ENCODE peak calls at places on chromosomes 2 and 18, in five cellular contexts. One of them, this sample, is unnamed.

GRCh38 chr2:127218843-127219715 is 1.0 kb downstream of the CYP27C1 start:
- DNase-seq in Peyer's patch: no peak
- DNase-seq in mucosa of descending colon: no peak
- DNase-seq in BJ: no peak
- DNase-seq in CD8-positive, alpha-beta T cell: no peak
- DNase-seq in this sample: no peak

GRCh38 chr2:121502246-121502645 is 28.4 kb upstream of the RNU4ATAC start:
- DNase-seq in CD8-positive, alpha-beta T cell: no peak
- DNase-seq in BJ: peak
- DNase-seq in mucosa of descending colon: no peak
- DNase-seq in Peyer's patch: no peak
- DNase-seq in this sample: no peak

GRCh38 chr2:100786297-100786658 is 33.7 kb upstream of the NPAS2 start:
- DNase-seq in mucosa of descending colon: no peak
- DNase-seq in Peyer's patch: no peak
- DNase-seq in CD8-positive, alpha-beta T cell: no peak
- DNase-seq in BJ: peak
- DNase-seq in this sample: no peak

GRCh38 chr2:156947261-156947660 is 310.2 kb upstream of the GALNT5 start:
- DNase-seq in CD8-positive, alpha-beta T cell: no peak
- DNase-seq in mucosa of descending colon: no peak
- DNase-seq in Peyer's patch: no peak
- DNase-seq in BJ: no peak
- DNase-seq in this sample: no peak

GRCh38 chr2:82258151-82258550 is 1953.6 kb upstream of the LRRTM1 start:
- DNase-seq in BJ: no peak
- DNase-seq in mucosa of descending colon: no peak
- DNase-seq in CD8-positive, alpha-beta T cell: no peak
- DNase-seq in Peyer's patch: no peak
- DNase-seq in this sample: no peak

GRCh38 chr2:203664029-203664755 is 42.2 kb upstream of the CD28 start:
- DNase-seq in BJ: no peak
- DNase-seq in CD8-positive, alpha-beta T cell: no peak
- DNase-seq in Peyer's patch: no peak
- DNase-seq in mucosa of descending colon: no peak
- DNase-seq in this sample: no peak

GRCh38 chr2:226766352-226767055 is 33.1 kb downstream of the IRS1 start:
- DNase-seq in mucosa of descending colon: no peak
- DNase-seq in BJ: no peak
- DNase-seq in Peyer's patch: no peak
- DNase-seq in CD8-positive, alpha-beta T cell: no peak
- DNase-seq in this sample: no peak

GRCh38 chr2:11839916-11840315 is 93.5 kb downstream of the LPIN1 start:
- DNase-seq in CD8-positive, alpha-beta T cell: no peak
- DNase-seq in BJ: no peak
- DNase-seq in Peyer's patch: no peak
- DNase-seq in mucosa of descending colon: no peak
- DNase-seq in this sample: no peak

GRCh38 chr18:75044791-75045190 is 164.1 kb downstream of the PTGR3 start:
- DNase-seq in BJ: no peak
- DNase-seq in Peyer's patch: no peak
- DNase-seq in mucosa of descending colon: no peak
- DNase-seq in CD8-positive, alpha-beta T cell: no peak
- DNase-seq in this sample: no peak

GRCh38 chr18:23958036-23958435 is 56.5 kb upstream of the TTC39C start:
- DNase-seq in Peyer's patch: no peak
- DNase-seq in BJ: no peak
- DNase-seq in CD8-positive, alpha-beta T cell: no peak
- DNase-seq in mucosa of descending colon: peak
- DNase-seq in this sample: no peak

GRCh38 chr18:5546660-5547059 is 2.9 kb upstream of the EPB41L3 start:
- DNase-seq in mucosa of descending colon: no peak
- DNase-seq in CD8-positive, alpha-beta T cell: no peak
- DNase-seq in BJ: no peak
- DNase-seq in Peyer's patch: no peak
- DNase-seq in this sample: no peak

GRCh38 chr2:124590001-124590400 is 564.9 kb downstream of the CNTNAP5 start:
- DNase-seq in Peyer's patch: no peak
- DNase-seq in BJ: no peak
- DNase-seq in CD8-positive, alpha-beta T cell: no peak
- DNase-seq in mucosa of descending colon: no peak
- DNase-seq in this sample: no peak

GRCh38 chr2:219095406-219095940 is 34.8 kb upstream of the IHH start:
- DNase-seq in mucosa of descending colon: no peak
- DNase-seq in BJ: no peak
- DNase-seq in Peyer's patch: no peak
- DNase-seq in CD8-positive, alpha-beta T cell: no peak
- DNase-seq in this sample: no peak

GRCh38 chr2:112096098-112096497 is 41.0 kb downstream of the TMEM87B start:
- DNase-seq in BJ: no peak
- DNase-seq in CD8-positive, alpha-beta T cell: no peak
- DNase-seq in mucosa of descending colon: no peak
- DNase-seq in Peyer's patch: no peak
- DNase-seq in this sample: no peak

GRCh38 chr2:240557808-240558207 is at the start of gene ANKMY1:
- DNase-seq in BJ: no peak
- DNase-seq in mucosa of descending colon: peak
- DNase-seq in CD8-positive, alpha-beta T cell: no peak
- DNase-seq in Peyer's patch: peak
- DNase-seq in this sample: no peak

GRCh38 chr2:79210274-79210917 is 50.8 kb upstream of the REG3A start:
- DNase-seq in CD8-positive, alpha-beta T cell: no peak
- DNase-seq in Peyer's patch: no peak
- DNase-seq in mucosa of descending colon: no peak
- DNase-seq in BJ: no peak
- DNase-seq in this sample: no peak

GRCh38 chr2:238464389-238464788 is 37.7 kb downstream of the ASB1 start:
- DNase-seq in Peyer's patch: no peak
- DNase-seq in mucosa of descending colon: no peak
- DNase-seq in BJ: no peak
- DNase-seq in CD8-positive, alpha-beta T cell: no peak
- DNase-seq in this sample: no peak

GRCh38 chr2:198326431-198326830 is 522.0 kb downstream of the PLCL1 start:
- DNase-seq in CD8-positive, alpha-beta T cell: no peak
- DNase-seq in mucosa of descending colon: no peak
- DNase-seq in Peyer's patch: no peak
- DNase-seq in BJ: no peak
- DNase-seq in this sample: peak

GRCh38 chr2:74528600-74529356 is 728 bp downstream of the AUP1 start:
- DNase-seq in CD8-positive, alpha-beta T cell: no peak
- DNase-seq in mucosa of descending colon: peak
- DNase-seq in Peyer's patch: no peak
- DNase-seq in BJ: no peak
- DNase-seq in this sample: no peak

GRCh38 chr2:8027387-8027786 is 654.5 kb upstream of the ID2 start:
- DNase-seq in CD8-positive, alpha-beta T cell: no peak
- DNase-seq in Peyer's patch: no peak
- DNase-seq in BJ: no peak
- DNase-seq in mucosa of descending colon: no peak
- DNase-seq in this sample: no peak

GRCh38 chr2:191178806-191179514 is 28.2 kb upstream of the STAT4 start:
- DNase-seq in BJ: peak
- DNase-seq in mucosa of descending colon: no peak
- DNase-seq in Peyer's patch: no peak
- DNase-seq in CD8-positive, alpha-beta T cell: no peak
- DNase-seq in this sample: no peak

GRCh38 chr18:44537521-44537920 is 143.2 kb upstream of the SETBP1 start:
- DNase-seq in Peyer's patch: no peak
- DNase-seq in mucosa of descending colon: no peak
- DNase-seq in BJ: peak
- DNase-seq in CD8-positive, alpha-beta T cell: no peak
- DNase-seq in this sample: no peak

GRCh38 chr18:55588876-55589595 is 1.0 kb upstream of the TCF4 start:
- DNase-seq in Peyer's patch: no peak
- DNase-seq in CD8-positive, alpha-beta T cell: no peak
- DNase-seq in mucosa of descending colon: no peak
- DNase-seq in BJ: no peak
- DNase-seq in this sample: no peak

GRCh38 chr2:181790716-181791649 is 100.5 kb upstream of the ITPRID2 start:
- DNase-seq in mucosa of descending colon: no peak
- DNase-seq in BJ: peak
- DNase-seq in CD8-positive, alpha-beta T cell: no peak
- DNase-seq in Peyer's patch: no peak
- DNase-seq in this sample: peak

GRCh38 chr2:232689152-232689910 is 7.8 kb upstream of the GIGYF2 start:
- DNase-seq in CD8-positive, alpha-beta T cell: no peak
- DNase-seq in BJ: peak
- DNase-seq in mucosa of descending colon: no peak
- DNase-seq in Peyer's patch: no peak
- DNase-seq in this sample: no peak

GRCh38 chr2:147623328-147623727 is 221.5 kb upstream of the ACVR2A start:
- DNase-seq in Peyer's patch: no peak
- DNase-seq in mucosa of descending colon: no peak
- DNase-seq in CD8-positive, alpha-beta T cell: no peak
- DNase-seq in BJ: no peak
- DNase-seq in this sample: peak

GRCh38 chr18:58863539-58864145 is 1.0 kb upstream of the ZNF532 start:
- DNase-seq in mucosa of descending colon: peak
- DNase-seq in Peyer's patch: peak
- DNase-seq in CD8-positive, alpha-beta T cell: no peak
- DNase-seq in BJ: no peak
- DNase-seq in this sample: no peak

GRCh38 chr18:58865009-58865345 is 300 bp downstream of the ZNF532 start:
- DNase-seq in mucosa of descending colon: no peak
- DNase-seq in BJ: no peak
- DNase-seq in Peyer's patch: no peak
- DNase-seq in CD8-positive, alpha-beta T cell: no peak
- DNase-seq in this sample: no peak

GRCh38 chr18:58867281-58867961 is 2.7 kb downstream of the ZNF532 start:
- DNase-seq in CD8-positive, alpha-beta T cell: no peak
- DNase-seq in mucosa of descending colon: no peak
- DNase-seq in Peyer's patch: no peak
- DNase-seq in BJ: no peak
- DNase-seq in this sample: no peak

GRCh38 chr18:58866261-58867232 is 1.9 kb downstream of the ZNF532 start:
- DNase-seq in BJ: no peak
- DNase-seq in CD8-positive, alpha-beta T cell: no peak
- DNase-seq in mucosa of descending colon: no peak
- DNase-seq in Peyer's patch: no peak
- DNase-seq in this sample: no peak

DNA sequence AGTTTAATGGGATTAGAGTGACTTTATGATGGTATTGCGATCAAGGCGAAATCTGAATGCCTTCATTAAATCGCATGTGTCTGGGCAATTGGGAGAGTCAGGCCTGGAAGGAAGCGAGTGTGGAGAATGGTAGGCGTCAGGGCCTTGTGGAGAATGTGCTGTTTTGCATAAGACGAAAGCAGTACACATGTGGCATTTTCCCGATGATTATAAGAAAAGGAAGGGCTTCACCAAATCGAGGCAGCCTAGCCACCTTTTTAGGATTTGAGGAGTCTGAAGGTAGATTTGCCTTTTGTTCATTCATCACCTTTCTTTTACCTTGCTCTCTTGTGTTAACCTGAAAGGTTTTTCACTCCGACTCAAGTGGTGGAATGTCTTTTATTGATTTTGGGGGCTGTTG is 1.0 kb downstream of the ZNF532 start:
- DNase-seq in BJ: no peak
- DNase-seq in Peyer's patch: no peak
- DNase-seq in mucosa of descending colon: no peak
- DNase-seq in CD8-positive, alpha-beta T cell: no peak
- DNase-seq in this sample: no peak
- H3K4me3 ChIP-seq in BJ: peak
- H3K4me3 ChIP-seq in Peyer's patch: no peak
- H3K4me3 ChIP-seq in mucosa of descending colon: no peak
- H3K4me3 ChIP-seq in CD8-positive, alpha-beta T cell: no peak
- H3K4me3 ChIP-seq in this sample: no peak

GRCh38 chr18:2847341-2848144 is 737 bp downstream of the EMILIN2 start:
- DNase-seq in Peyer's patch: no peak
- DNase-seq in CD8-positive, alpha-beta T cell: no peak
- DNase-seq in BJ: no peak
- DNase-seq in mucosa of descending colon: peak
- DNase-seq in this sample: no peak

GRCh38 chr18:2846638-2847340 is at the start of gene EMILIN2:
- DNase-seq in CD8-positive, alpha-beta T cell: peak
- DNase-seq in mucosa of descending colon: peak
- DNase-seq in Peyer's patch: peak
- DNase-seq in BJ: no peak
- DNase-seq in this sample: no peak

GRCh38 chr18:2848145-2848878 is 1.5 kb downstream of the EMILIN2 start:
- DNase-seq in mucosa of descending colon: no peak
- DNase-seq in BJ: no peak
- DNase-seq in Peyer's patch: no peak
- DNase-seq in CD8-positive, alpha-beta T cell: no peak
- DNase-seq in this sample: no peak

GRCh38 chr18:2850816-2851215 is 4.0 kb downstream of the EMILIN2 start:
- DNase-seq in CD8-positive, alpha-beta T cell: no peak
- DNase-seq in mucosa of descending colon: no peak
- DNase-seq in BJ: no peak
- DNase-seq in Peyer's patch: no peak
- DNase-seq in this sample: no peak

DNA sequence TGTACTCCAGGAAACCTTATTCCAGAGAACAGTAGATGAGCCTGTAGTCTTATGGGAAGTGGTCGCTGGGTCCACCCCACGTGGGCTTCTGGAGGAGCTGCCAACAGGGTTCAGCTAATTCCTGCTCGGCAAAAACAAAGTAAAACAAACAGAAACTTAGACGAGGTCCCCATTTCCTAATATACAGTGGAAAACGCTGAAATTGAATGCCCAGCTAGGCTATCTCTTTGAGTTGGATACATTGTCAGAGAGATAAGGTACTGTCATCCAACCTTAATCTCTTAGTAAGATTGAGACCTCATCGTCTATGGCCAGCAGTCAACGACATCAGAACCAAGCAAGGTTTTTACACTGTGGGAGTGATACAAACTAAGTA is 2.1 kb downstream of the EMILIN2 start:
- DNase-seq in BJ: no peak
- DNase-seq in CD8-positive, alpha-beta T cell: no peak
- DNase-seq in Peyer's patch: no peak
- DNase-seq in mucosa of descending colon: no peak
- DNase-seq in this sample: no peak
- H3K4me3 ChIP-seq in BJ: no peak
- H3K4me3 ChIP-seq in CD8-positive, alpha-beta T cell: no peak
- H3K4me3 ChIP-seq in Peyer's patch: no peak
- H3K4me3 ChIP-seq in mucosa of descending colon: no peak
- H3K4me3 ChIP-seq in this sample: no peak

GRCh38 chr2:172822585-172822984 is 86.9 kb downstream of the RAPGEF4 start:
- DNase-seq in CD8-positive, alpha-beta T cell: no peak
- DNase-seq in BJ: no peak
- DNase-seq in mucosa of descending colon: no peak
- DNase-seq in Peyer's patch: no peak
- DNase-seq in this sample: no peak
- H3K4me3 ChIP-seq in CD8-positive, alpha-beta T cell: no peak
- H3K4me3 ChIP-seq in BJ: no peak
- H3K4me3 ChIP-seq in mucosa of descending colon: no peak
- H3K4me3 ChIP-seq in Peyer's patch: no peak
- H3K4me3 ChIP-seq in this sample: no peak

DNA sequence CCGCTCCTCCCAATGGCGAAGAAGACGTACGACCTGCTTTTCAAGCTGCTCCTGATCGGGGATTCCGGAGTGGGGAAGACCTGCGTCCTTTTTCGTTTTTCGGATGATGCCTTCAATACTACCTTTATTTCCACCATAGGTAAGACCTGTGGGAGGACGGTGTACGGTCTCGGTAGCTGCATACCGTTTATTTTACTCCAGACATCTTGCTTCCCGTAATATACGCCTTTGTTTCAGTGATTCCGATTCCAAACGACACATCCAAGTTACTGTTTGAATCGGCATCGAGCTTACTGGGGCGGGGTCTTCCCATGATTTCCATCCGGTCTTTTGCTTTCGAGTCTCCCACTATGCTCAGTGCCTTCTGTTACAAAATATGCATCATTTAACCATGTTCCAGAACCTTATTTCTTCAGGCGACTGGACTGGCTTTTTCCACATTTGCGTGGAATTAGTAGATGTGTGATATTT is 748 bp downstream of the RAB10 start:
- DNase-seq in CD8-positive, alpha-beta T cell: peak
- DNase-seq in BJ: no peak
- DNase-seq in Peyer's patch: no peak
- DNase-seq in mucosa of descending colon: no peak
- DNase-seq in this sample: no peak
- H3K4me3 ChIP-seq in CD8-positive, alpha-beta T cell: peak
- H3K4me3 ChIP-seq in BJ: peak
- H3K4me3 ChIP-seq in Peyer's patch: peak
- H3K4me3 ChIP-seq in mucosa of descending colon: peak
- H3K4me3 ChIP-seq in this sample: peak

This sample was measured in Jurkat, Clone E6-1.